ENCODE peak calls at places on chromosomes 13 and 19, in six cellular contexts. Y is cardiac muscle cell; P is naive thymus-derived CD4-positive, alpha-beta T cell; V is upper lobe of right lung; I is Peyer's patch; F is thyroid gland. M is an unnamed sample.

GRCh38 chr13:32537580-32538233 is 888 bp downstream of the N4BP2L2 start:
- DNase-seq in P (peak; percentile 47), F (peak; percentile 21), V (peak; percentile 78), Y (no peak), I (peak; percentile 59), M (no peak)

GRCh38 chr19:37413243-37414084 is 42.6 kb downstream of the ZNF527 start:
- DNase-seq in V (no peak), P (no peak), I (no peak), F (no peak), Y (peak; percentile 2), M (no peak)

GRCh38 chr13:31908696-31909386 is 122.7 kb upstream of the FRY start:
- DNase-seq in V (no peak), Y (no peak), I (no peak), F (no peak), P (no peak), M (peak; percentile 17)

GRCh38 chr19:48873476-48874308 is 1.5 kb downstream of the PPP1R15A start:
- DNase-seq in V (no peak), P (peak; percentile 35), I (no peak), F (no peak), Y (peak; percentile 56), M (no peak)

GRCh38 chr19:42524250-42524649 is 4.0 kb downstream of the CEACAM1 start:
- DNase-seq in Y (no peak), P (no peak), V (no peak), I (no peak), F (no peak), M (no peak)

GRCh38 chr13:71252191-71252704 is 614.8 kb downstream of the DACH1 start:
- DNase-seq in V (no peak), I (no peak), Y (peak; percentile 41), F (no peak), P (no peak), M (no peak)

GRCh38 chr19:7919681-7920519 is at the start of gene SNAPC2:
- DNase-seq in I (peak; percentile 98), P (peak; percentile 97), V (peak; percentile 99), F (peak; percentile 97), Y (peak; percentile 97), M (peak; percentile 97)

GRCh38 chr13:32443111-32443510 is 15.2 kb upstream of the N4BP2L1 start:
- DNase-seq in V (no peak), I (peak; percentile 73), F (no peak), P (no peak), Y (peak; percentile 17), M (peak; percentile 44)

GRCh38 chr13:64912141-64912540 is 2318.0 kb downstream of the PCDH9 start:
- DNase-seq in F (no peak), P (no peak), V (no peak), Y (peak; percentile 72), I (no peak), M (no peak)

GRCh38 chr19:43595605-43595998 is 332 bp downstream of the IRGQ start:
- DNase-seq in P (peak; percentile 35), Y (no peak), V (no peak), F (no peak), I (no peak), M (no peak)

GRCh38 chr13:31538067-31539042 is 201.0 kb upstream of the RXFP2 start:
- DNase-seq in Y (peak; percentile 74), P (no peak), F (no peak), I (no peak), V (no peak), M (no peak)

GRCh38 chr19:13056052-13056660 is 46.5 kb downstream of the LYL1 start:
- DNase-seq in Y (peak; percentile 86), I (peak; percentile 77), F (peak; percentile 99), P (no peak), V (peak; percentile 93), M (no peak)

DNA sequence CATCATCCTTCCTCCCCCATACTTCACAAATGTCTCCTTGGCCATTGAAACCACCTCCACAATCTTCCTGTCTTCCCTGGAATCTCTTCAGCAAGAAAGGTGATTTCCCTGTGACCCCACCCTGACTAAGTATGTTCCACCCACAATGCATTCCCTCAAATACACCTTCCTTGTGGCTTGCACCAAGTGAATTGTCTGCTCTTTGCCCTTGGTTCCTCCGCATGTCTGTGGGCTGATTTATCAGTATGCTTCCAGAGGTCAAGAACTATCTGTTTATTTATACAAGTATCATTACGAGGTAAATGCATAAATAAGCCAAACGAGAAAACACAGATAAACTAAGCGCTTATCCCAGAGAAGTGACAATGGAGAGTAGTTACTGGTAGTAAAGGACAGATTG is 45.4 kb upstream of the POMP start:
- DNase-seq in Y (no peak), P (no peak), I (peak; percentile 73), F (no peak), V (no peak), M (no peak)
- H3K4me1 ChIP-seq in Y (no peaks in the 10 kb centered on the region), P (peaks cover 8% of the 10 kb centered on the region), I (no peaks in the 10 kb centered on the region), F (no peaks in the 10 kb centered on the region), V (no peaks in the 10 kb centered on the region), M (peaks cover 18% of the 10 kb centered on the region)

DNA sequence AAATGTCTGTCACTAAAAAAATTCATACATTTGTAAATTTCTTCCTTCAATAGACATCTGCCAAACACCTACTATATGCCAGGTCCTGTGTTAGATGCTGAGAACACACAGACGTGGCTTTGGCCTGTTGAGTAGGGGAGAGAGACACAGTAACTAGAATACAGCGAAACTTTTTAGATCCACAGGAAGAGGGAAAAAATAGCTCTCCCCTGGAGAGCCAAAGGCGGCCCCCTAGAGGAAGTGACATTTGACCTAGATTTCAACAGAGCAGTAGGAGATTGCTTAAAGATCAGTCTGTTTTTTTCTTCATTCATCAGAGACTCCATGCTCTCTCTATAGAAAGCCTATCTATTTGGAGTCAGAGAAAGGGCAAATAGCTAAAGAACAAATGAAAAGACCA is 11.3 kb downstream of the LCP1 start:
- DNase-seq in I (no peak), P (no peak), V (no peak), Y (peak; percentile 69), F (no peak), M (peak; percentile 64)
- H3K36me3 ChIP-seq in I (no peaks in the 10 kb centered on the region), P (no peaks in the 10 kb centered on the region), V (peaks cover 6% of the 10 kb centered on the region), Y (no peaks in the 10 kb centered on the region), F (no peaks in the 10 kb centered on the region), M (peaks cover 3% of the 10 kb centered on the region)

GRCh38 chr19:5238700-5239099 is 101.9 kb downstream of the PTPRS start:
- DNase-seq in V (no peak), P (no peak), Y (no peak), F (no peak), I (no peak), M (no peak)
- H3K4me1 ChIP-seq in V (no peaks in the 10 kb centered on the region), P (no peaks in the 10 kb centered on the region), Y (no peaks in the 10 kb centered on the region), F (no peaks in the 10 kb centered on the region), I (no peaks in the 10 kb centered on the region), M (no peaks in the 10 kb centered on the region)

DNA sequence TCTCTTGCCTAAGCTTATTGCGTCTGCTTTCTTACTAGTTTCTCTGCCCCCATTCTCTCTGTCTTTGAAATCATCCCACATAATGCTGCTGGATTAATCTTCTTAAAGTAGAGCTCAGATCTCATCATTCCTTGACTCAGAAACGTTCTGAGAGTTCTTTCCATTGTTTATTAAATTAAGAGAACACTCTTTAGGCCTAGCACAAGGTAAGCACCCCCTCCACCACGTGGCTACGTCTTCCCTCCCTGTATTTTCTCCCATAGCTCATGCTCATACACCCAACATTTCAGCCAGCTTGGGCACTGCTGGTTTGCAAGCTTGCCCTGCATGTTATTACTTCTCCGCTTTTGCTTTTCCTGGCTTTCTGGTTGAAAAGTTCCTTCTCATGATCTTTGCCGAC is 26.4 kb upstream of the CNMD start:
- DNase-seq in F (no peak), Y (no peak), P (no peak), V (no peak), I (no peak), M (no peak)
- H3K36me3 ChIP-seq in F (no peaks in the 10 kb centered on the region), Y (no peaks in the 10 kb centered on the region), P (no peaks in the 10 kb centered on the region), V (no peaks in the 10 kb centered on the region), I (no peaks in the 10 kb centered on the region), M (no peaks in the 10 kb centered on the region)

GRCh38 chr19:39399684-39400465 is 6.8 kb upstream of the ZFP36 start:
- DNase-seq in P (no peak), F (peak; percentile 93), V (no peak), I (no peak), Y (no peak), M (no peak)
- H3K4me1 ChIP-seq in P (peaks cover 44% of the 10 kb centered on the region), F (peaks cover 41% of the 10 kb centered on the region), V (peaks cover 45% of the 10 kb centered on the region), I (peaks cover 20% of the 10 kb centered on the region), Y (peaks cover 19% of the 10 kb centered on the region), M (peaks cover 72% of the 10 kb centered on the region)

GRCh38 chr13:29541400-29541799 is 54.1 kb downstream of the SLC7A1 start:
- DNase-seq in Y (no peak), F (no peak), P (no peak), I (no peak), V (no peak), M (no peak)
- H3K36me3 ChIP-seq in Y (no peaks in the 10 kb centered on the region), F (no peaks in the 10 kb centered on the region), P (no peaks in the 10 kb centered on the region), I (no peaks in the 10 kb centered on the region), V (no peaks in the 10 kb centered on the region), M (peaks cover 6% of the 10 kb centered on the region)

GRCh38 chr13:33868343-33868994 is 50.5 kb downstream of the RFC3 start:
- DNase-seq in I (no peak), P (no peak), F (no peak), V (no peak), Y (no peak), M (no peak)
- H3K4me1 ChIP-seq in I (no peaks in the 10 kb centered on the region), P (no peaks in the 10 kb centered on the region), F (no peaks in the 10 kb centered on the region), V (no peaks in the 10 kb centered on the region), Y (no peaks in the 10 kb centered on the region), M (no peaks in the 10 kb centered on the region)

GRCh38 chr19:10137751-10138682 is 18.3 kb upstream of the EIF3G start:
- DNase-seq in F (no peak), P (no peak), Y (no peak), V (no peak), I (no peak), M (no peak)

GRCh38 chr19:10141973-10142372 is 22.3 kb upstream of the EIF3G start:
- DNase-seq in P (no peak), F (no peak), I (no peak), V (no peak), Y (no peak), M (no peak)

GRCh38 chr19:10138879-10139795 is 19.4 kb upstream of the EIF3G start:
- DNase-seq in P (no peak), I (no peak), V (no peak), Y (no peak), F (no peak), M (no peak)

GRCh38 chr19:10141479-10141878 is 21.8 kb upstream of the EIF3G start:
- DNase-seq in P (no peak), I (no peak), Y (no peak), F (no peak), V (no peak), M (no peak)

DNA sequence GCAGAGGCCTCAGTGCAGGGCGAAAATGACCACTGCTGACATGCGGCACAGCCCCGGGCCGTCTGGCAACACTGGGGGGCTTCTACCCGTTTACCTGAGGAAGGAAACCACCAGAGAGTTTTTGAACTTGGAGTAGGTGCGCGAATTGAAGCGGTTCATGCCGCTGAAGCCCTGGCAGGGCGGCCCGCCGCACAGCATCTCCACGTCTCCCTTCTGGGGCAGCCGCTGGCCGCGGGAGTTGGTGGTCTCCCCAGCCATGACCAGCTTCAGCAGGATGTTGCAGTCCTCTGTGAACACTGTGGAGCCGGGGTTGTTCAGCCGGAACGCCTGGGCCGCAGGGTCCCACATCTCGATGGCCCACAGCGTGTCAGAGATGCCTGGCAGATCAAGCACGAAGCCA is 20.3 kb upstream of the EIF3G start:
- DNase-seq in P (no peak), F (no peak), Y (no peak), V (no peak), I (no peak), M (no peak)
- H3K36me3 ChIP-seq in P (peaks cover 13% of the 10 kb centered on the region), F (peaks cover 82% of the 10 kb centered on the region), Y (peaks cover 66% of the 10 kb centered on the region), V (peaks cover 100% of the 10 kb centered on the region), I (peaks cover 3% of the 10 kb centered on the region), M (peaks cover 64% of the 10 kb centered on the region)

M was measured in CD4-positive, alpha-beta memory T cell.